ENCODE peak calls at places on chromosomes 11 and 22, in ten cellular contexts. M is cardiac fibroblast; G is CD8-positive, alpha-beta memory T cell; B is EL; V is Calu3; N is lung; T is AG04450; Q is endodermal cell; O is stimulated activated CD4-positive, alpha-beta T cell treated with anti-CD3 and anti-CD28 coated beads, Interleukin-1b, Interleukin-23, amount 100 ng/mL, for 4 hours; D is head of caudate nucleus. C is an unnamed sample.

GRCh38 chr11:126512251-126512650 is 156.8 kb downstream of the ST3GAL4 start:
- DNase-seq in G (no peak), V (no peak), Q (no peak), D (no peak), N (no peak), T (no peak), O (no peak), B (no peak), M (no peak), C (no peak)

GRCh38 chr11:65403607-65404121 is 17.2 kb downstream of the FRMD8 start:
- DNase-seq in M (no peak), D (no peak), Q (no peak), T (no peak), N (no peak), G (no peak), B (no peak), O (no peak), V (no peak), C (no peak)

GRCh38 chr22:31244943-31245451 is 32.9 kb downstream of the LIMK2 start:
- DNase-seq in M (no peak), O (no peak), T (no peak), B (no peak), Q (no peak), D (no peak), G (no peak), V (no peak), N (no peak), C (no peak)

GRCh38 chr22:50581950-50582561 is 593 bp downstream of the CHKB start:
- DNase-seq in V (no peak), N (no peak), D (no peak), Q (no peak), M (peak; percentile 11), O (no peak), G (no peak), T (no peak), B (peak; percentile 26), C (no peak)

GRCh38 chr11:131033151-131033651 is 116.9 kb upstream of the SNX19 start:
- DNase-seq in V (peak; percentile 63), T (peak; percentile 88), B (peak; percentile 97), N (no peak), G (no peak), D (no peak), Q (peak; percentile 77), O (no peak), M (peak; percentile 92), C (peak; percentile 69)

GRCh38 chr22:30025187-30025586 is 55.1 kb upstream of the HORMAD2 start:
- DNase-seq in G (no peak), Q (no peak), T (no peak), V (no peak), M (no peak), D (no peak), N (peak; percentile 72), B (no peak), O (no peak), C (no peak)

GRCh38 chr11:44556735-44557409 is 8.6 kb upstream of the CD82 start:
- DNase-seq in Q (peak; percentile 88), N (peak; percentile 59), V (peak; percentile 70), G (peak; percentile 79), B (peak; percentile 59), T (no peak), D (peak; percentile 72), M (peak; percentile 78), O (peak; percentile 58), C (peak; percentile 67)

GRCh38 chr22:35443790-35444684 is 44.1 kb downstream of the MCM5 start:
- DNase-seq in V (no peak), N (no peak), B (no peak), M (no peak), D (no peak), Q (peak; percentile 67), G (no peak), T (no peak), O (no peak), C (no peak)

GRCh38 chr11:132475046-132475445 is 1057.3 kb downstream of the OPCML start:
- DNase-seq in M (peak; percentile 9), G (no peak), D (no peak), O (no peak), T (no peak), B (peak; percentile 47), Q (no peak), V (no peak), N (no peak), C (no peak)

GRCh38 chr11:7270233-7270760 is 18.6 kb downstream of the SYT9 start:
- DNase-seq in G (no peak), B (no peak), T (no peak), D (no peak), Q (no peak), M (no peak), O (no peak), N (no peak), V (no peak), C (no peak)

GRCh38 chr11:120832609-120833221 is 191.2 kb upstream of the TBCEL start:
- DNase-seq in D (no peak), Q (no peak), O (no peak), G (no peak), V (no peak), N (no peak), B (no peak), T (no peak), M (no peak), C (no peak)

GRCh38 chr22:41603873-41604332 is 14.3 kb upstream of the PMM1 start:
- DNase-seq in Q (no peak), B (no peak), N (no peak), D (no peak), O (no peak), M (no peak), V (no peak), T (no peak), G (peak; percentile 79), C (no peak)

GRCh38 chr22:37244114-37244921 is at the start of gene RAC2:
- DNase-seq in O (peak; percentile 82), N (peak; percentile 82), V (peak; percentile 79), G (peak; percentile 93), B (peak; percentile 81), M (peak; percentile 76), T (no peak), Q (peak; percentile 82), D (no peak), C (peak; percentile 73)

GRCh38 chr11:126115820-126116319 is 53.2 kb upstream of the CDON start:
- DNase-seq in Q (peak; percentile 68), D (no peak), G (no peak), B (peak; percentile 68), N (peak; percentile 79), V (peak; percentile 65), O (no peak), T (peak; percentile 77), M (peak; percentile 44), C (no peak)

GRCh38 chr22:22752556-22753477 is 108.4 kb downstream of the GGTLC2 start:
- DNase-seq in T (peak; percentile 6), Q (no peak), N (peak; percentile 47), O (no peak), D (no peak), B (peak; percentile 23), G (peak; percentile 69), M (peak; percentile 89), V (no peak), C (no peak)

GRCh38 chr22:42769574-42770447 is 49.1 kb upstream of the A4GALT start:
- DNase-seq in B (peak; percentile 85), V (peak; percentile 45), N (peak; percentile 52), M (peak; percentile 87), D (no peak), O (no peak), G (no peak), Q (no peak), T (peak; percentile 81), C (no peak)

GRCh38 chr22:29313126-29314071 is 2.1 kb downstream of the RASL10A start:
- DNase-seq in M (peak; percentile 42), T (no peak), V (no peak), Q (peak; percentile 93), N (no peak), O (no peak), B (no peak), G (peak; percentile 36), D (no peak), C (peak; percentile 92)

GRCh38 chr22:31754813-31755212 is 994 bp downstream of the DEPDC5 start:
- DNase-seq in M (no peak), Q (no peak), V (no peak), B (no peak), N (no peak), G (no peak), T (no peak), D (no peak), O (no peak), C (no peak)

GRCh38 chr11:57798905-57799559 is 37.4 kb downstream of the CTNND1 start:
- DNase-seq in M (peak; percentile 41), G (no peak), V (peak; percentile 87), B (peak; percentile 59), N (peak; percentile 73), D (no peak), T (no peak), Q (no peak), O (no peak), C (no peak)

GRCh38 chr22:44752285-44753188 is at the start of gene ARHGAP8:
- DNase-seq in O (no peak), D (no peak), Q (peak; percentile 93), V (peak; percentile 79), G (peak; percentile 59), B (no peak), T (no peak), M (no peak), N (peak; percentile 38), C (peak; percentile 87)

GRCh38 chr22:37464181-37464580 is 22.0 kb downstream of the MFNG start:
- DNase-seq in Q (no peak), N (no peak), V (no peak), M (peak; percentile 35), D (no peak), B (peak; percentile 19), G (no peak), O (no peak), T (no peak), C (no peak)

GRCh38 chr11:206516-207212 is 535 bp downstream of the BET1L start:
- DNase-seq in T (no peak), G (no peak), M (peak; percentile 24), Q (peak; percentile 51), O (no peak), N (peak; percentile 28), V (no peak), B (peak; percentile 20), D (no peak), C (no peak)